ENCODE peak calls at places on chromosomes 12 and 14, in five cellular contexts. M, U, C, H and X are unnamed samples.

GRCh38 chr14:64137657-64138290 is 156.4 kb downstream of the ESR2 start:
- DNase-seq in M (no peak), U (no peak), C (no peak), H (peak), X (no peak)

GRCh38 chr14:77065851-77066554 is 32.1 kb upstream of the CIPC start:
- DNase-seq in U (no peak), C (no peak), H (no peak), M (no peak), X (no peak)

GRCh38 chr14:67987596-67987995 is 168.0 kb downstream of the RAD51B start:
- DNase-seq in M (no peak), U (no peak), H (peak), C (no peak), X (peak)

GRCh38 chr12:68595246-68595645 is 15.5 kb upstream of the RAP1B start:
- DNase-seq in U (no peak), C (no peak), H (no peak), M (no peak), X (no peak)

GRCh38 chr12:981176-981828 is 9.7 kb upstream of the ERC1 start:
- DNase-seq in M (no peak), U (no peak), H (no peak), C (no peak), X (peak)

GRCh38 chr12:5073838-5074237 is 30.2 kb downstream of the KCNA5 start:
- DNase-seq in M (no peak), U (no peak), C (no peak), H (peak), X (peak)

GRCh38 chr12:24931666-24932405 is 17.1 kb downstream of the BCAT1 start:
- DNase-seq in U (no peak), C (no peak), M (no peak), H (no peak), X (no peak)

GRCh38 chr14:100611811-100612480 is 24.7 kb upstream of the BEGAIN start:
- DNase-seq in U (no peak), H (no peak), M (no peak), C (no peak), X (no peak)

GRCh38 chr14:54713364-54713763 is 146.4 kb downstream of the SAMD4A start:
- DNase-seq in U (no peak), M (no peak), C (no peak), H (peak), X (no peak)

GRCh38 chr14:100529561-100530031 is 57.6 kb downstream of the BEGAIN start:
- DNase-seq in M (no peak), C (no peak), H (peak), U (peak), X (peak)

GRCh38 chr12:94020335-94020734 is 128.0 kb upstream of the PLXNC1 start:
- DNase-seq in C (no peak), U (no peak), M (no peak), H (peak), X (no peak)

GRCh38 chr14:63901434-63902085 is 48.8 kb downstream of the SYNE2 start:
- DNase-seq in M (no peak), U (no peak), C (peak), H (peak), X (no peak)

GRCh38 chr14:95500772-95501401 is 15.6 kb downstream of the SYNE3 start:
- DNase-seq in U (no peak), M (no peak), C (no peak), H (peak), X (peak)

GRCh38 chr12:32618115-32618514 is 61.0 kb upstream of the DNM1L start:
- DNase-seq in U (no peak), H (no peak), C (no peak), M (no peak), X (no peak)

GRCh38 chr12:57459055-57459749 is 383 bp upstream of the GLI1 start:
- DNase-seq in M (peak), C (peak), H (peak), U (peak), X (peak)